ENCODE peak calls at places on chromosomes 12 and 14, in five cellular contexts. One of them, this sample, is unnamed.
A peak's percentile ranks its signal among the peaks of the same experiment; 100 is the strongest.

GRCh38 chr12:52876371-52876770 is 27.6 kb upstream of the KRT78 start:
- DNase-seq in GM04503: no peak
- DNase-seq in transverse colon: peak; percentile 62
- DNase-seq in GM23338: no peak
- DNase-seq in ovary: no peak
- DNase-seq in this sample: no peak

GRCh38 chr14:60637138-60637489 is 12.2 kb downstream of the SIX1 start:
- DNase-seq in transverse colon: no peak
- DNase-seq in GM04503: no peak
- DNase-seq in ovary: no peak
- DNase-seq in GM23338: no peak
- DNase-seq in this sample: no peak

GRCh38 chr12:66323017-66323416 is 20.7 kb downstream of the HELB start:
- DNase-seq in ovary: no peak
- DNase-seq in GM04503: no peak
- DNase-seq in transverse colon: no peak
- DNase-seq in GM23338: no peak
- DNase-seq in this sample: no peak

GRCh38 chr12:124565071-124565491 is 2.3 kb downstream of the NCOR2 start:
- DNase-seq in ovary: peak; percentile 55
- DNase-seq in GM04503: no peak
- DNase-seq in transverse colon: no peak
- DNase-seq in GM23338: no peak
- DNase-seq in this sample: no peak

GRCh38 chr12:109940339-109940923 is 40.4 kb downstream of the TCHP start:
- DNase-seq in ovary: no peak
- DNase-seq in transverse colon: peak; percentile 59
- DNase-seq in GM04503: no peak
- DNase-seq in GM23338: no peak
- DNase-seq in this sample: no peak

GRCh38 chr12:132700212-132700913 is 10.3 kb upstream of the PGAM5 start:
- DNase-seq in transverse colon: no peak
- DNase-seq in GM23338: no peak
- DNase-seq in GM04503: no peak
- DNase-seq in ovary: no peak
- DNase-seq in this sample: no peak

GRCh38 chr12:7019043-7019569 is 830 bp upstream of the LPCAT3 start:
- DNase-seq in GM04503: no peak
- DNase-seq in ovary: no peak
- DNase-seq in GM23338: peak; percentile 23
- DNase-seq in transverse colon: no peak
- DNase-seq in this sample: no peak

GRCh38 chr12:66066071-66066928 is 64.2 kb downstream of the LLPH start:
- DNase-seq in GM04503: no peak
- DNase-seq in ovary: no peak
- DNase-seq in GM23338: no peak
- DNase-seq in transverse colon: no peak
- DNase-seq in this sample: no peak

GRCh38 chr12:10021342-10021741 is 9.1 kb upstream of the CLEC9A start:
- DNase-seq in GM04503: no peak
- DNase-seq in ovary: no peak
- DNase-seq in GM23338: no peak
- DNase-seq in transverse colon: no peak
- DNase-seq in this sample: no peak

GRCh38 chr14:94494085-94494484 is 15.2 kb downstream of the SERPINA12 start:
- DNase-seq in transverse colon: no peak
- DNase-seq in GM04503: no peak
- DNase-seq in GM23338: no peak
- DNase-seq in ovary: no peak
- DNase-seq in this sample: no peak

GRCh38 chr12:78403681-78404080 is 460.9 kb upstream of the SYT1 start:
- DNase-seq in GM23338: no peak
- DNase-seq in transverse colon: no peak
- DNase-seq in ovary: no peak
- DNase-seq in GM04503: no peak
- DNase-seq in this sample: no peak

GRCh38 chr14:20658246-20658645 is 16.8 kb upstream of the OR6S1 start:
- DNase-seq in transverse colon: no peak
- DNase-seq in GM23338: no peak
- DNase-seq in GM04503: no peak
- DNase-seq in ovary: no peak
- DNase-seq in this sample: no peak

GRCh38 chr12:77166711-77167110 is 101.3 kb upstream of the E2F7 start:
- DNase-seq in transverse colon: no peak
- DNase-seq in GM04503: peak; percentile 56
- DNase-seq in ovary: no peak
- DNase-seq in GM23338: no peak
- DNase-seq in this sample: no peak

GRCh38 chr14:91919814-91920213 is 27.7 kb downstream of the FBLN5 start:
- DNase-seq in GM23338: no peak
- DNase-seq in GM04503: peak; percentile 53
- DNase-seq in ovary: no peak
- DNase-seq in transverse colon: no peak
- DNase-seq in this sample: peak; percentile 44

GRCh38 chr12:6092784-6093722 is 31.4 kb downstream of the VWF start:
- DNase-seq in GM04503: peak; percentile 59
- DNase-seq in GM23338: no peak
- DNase-seq in ovary: no peak
- DNase-seq in transverse colon: peak; percentile 45
- DNase-seq in this sample: peak; percentile 50

GRCh38 chr12:119061208-119061796 is 80.0 kb downstream of the SRRM4 start:
- DNase-seq in transverse colon: peak; percentile 11
- DNase-seq in GM23338: peak; percentile 91
- DNase-seq in GM04503: no peak
- DNase-seq in ovary: peak; percentile 23
- DNase-seq in this sample: no peak

GRCh38 chr12:98817779-98818178 is 172.7 kb downstream of the APAF1 start:
- DNase-seq in GM04503: no peak
- DNase-seq in GM23338: no peak
- DNase-seq in ovary: no peak
- DNase-seq in transverse colon: no peak
- DNase-seq in this sample: no peak

GRCh38 chr12:25670076-25671055 is 117.3 kb upstream of the LMNTD1 start:
- DNase-seq in GM04503: no peak
- DNase-seq in transverse colon: no peak
- DNase-seq in ovary: no peak
- DNase-seq in GM23338: no peak
- DNase-seq in this sample: no peak

GRCh38 chr12:480831-481230 is 21.1 kb downstream of the B4GALNT3 start:
- DNase-seq in transverse colon: no peak
- DNase-seq in GM04503: no peak
- DNase-seq in GM23338: no peak
- DNase-seq in ovary: peak; percentile 71
- DNase-seq in this sample: no peak

GRCh38 chr12:56763753-56764657 is 881 bp downstream of the HSD17B6 start:
- DNase-seq in ovary: no peak
- DNase-seq in transverse colon: no peak
- DNase-seq in GM23338: no peak
- DNase-seq in GM04503: no peak
- DNase-seq in this sample: no peak

This sample was measured in AG09319.